ENCODE peak calls at places on chromosome 15, in nine cellular contexts. One of them, this sample, is unnamed.

GRCh38 chr15:84970832-84971231 is 10.8 kb upstream of the PDE8A start:
- DNase-seq in GM18507: no peak
- DNase-seq in stimulated activated CD8-positive, alpha-beta memory T cell treated with anti-CD3 and anti-CD28 coated beads, Interleukin-12 subunit alpha, Interleukin-12 subunit beta, amount 100 ng/mL, for 4 hours: no peak
- DNase-seq in activated T-cell treated with anti-CD3 and anti-CD28 coated beads for 1 hour: no peak
- DNase-seq in KBM-7: no peak
- DNase-seq in BE2C: no peak
- DNase-seq in nephron progenitor cell: no peak
- DNase-seq in NCI-H69: no peak
- DNase-seq in NCI-H774: no peak
- DNase-seq in this sample: no peak

GRCh38 chr15:29904731-29905417 is 82.6 kb upstream of the TJP1 start:
- DNase-seq in GM18507: no peak
- DNase-seq in stimulated activated CD8-positive, alpha-beta memory T cell treated with anti-CD3 and anti-CD28 coated beads, Interleukin-12 subunit alpha, Interleukin-12 subunit beta, amount 100 ng/mL, for 4 hours: no peak
- DNase-seq in activated T-cell treated with anti-CD3 and anti-CD28 coated beads for 1 hour: no peak
- DNase-seq in KBM-7: no peak
- DNase-seq in BE2C: no peak
- DNase-seq in nephron progenitor cell: no peak
- DNase-seq in NCI-H69: no peak
- DNase-seq in NCI-H774: no peak
- DNase-seq in this sample: no peak

GRCh38 chr15:43406192-43406591 is 35.3 kb downstream of the TUBGCP4 start:
- DNase-seq in GM18507: no peak
- DNase-seq in stimulated activated CD8-positive, alpha-beta memory T cell treated with anti-CD3 and anti-CD28 coated beads, Interleukin-12 subunit alpha, Interleukin-12 subunit beta, amount 100 ng/mL, for 4 hours: no peak
- DNase-seq in activated T-cell treated with anti-CD3 and anti-CD28 coated beads for 1 hour: no peak
- DNase-seq in KBM-7: no peak
- DNase-seq in BE2C: no peak
- DNase-seq in nephron progenitor cell: no peak
- DNase-seq in NCI-H69: no peak
- DNase-seq in NCI-H774: no peak
- DNase-seq in this sample: no peak

GRCh38 chr15:89399390-89400120 is 64.9 kb upstream of the POLG start:
- DNase-seq in GM18507: peak
- DNase-seq in stimulated activated CD8-positive, alpha-beta memory T cell treated with anti-CD3 and anti-CD28 coated beads, Interleukin-12 subunit alpha, Interleukin-12 subunit beta, amount 100 ng/mL, for 4 hours: no peak
- DNase-seq in activated T-cell treated with anti-CD3 and anti-CD28 coated beads for 1 hour: no peak
- DNase-seq in KBM-7: no peak
- DNase-seq in BE2C: peak
- DNase-seq in nephron progenitor cell: peak
- DNase-seq in NCI-H69: peak
- DNase-seq in NCI-H774: peak
- DNase-seq in this sample: no peak

GRCh38 chr15:100725121-100726069 is 123.0 kb downstream of the ASB7 start:
- DNase-seq in GM18507: no peak
- DNase-seq in stimulated activated CD8-positive, alpha-beta memory T cell treated with anti-CD3 and anti-CD28 coated beads, Interleukin-12 subunit alpha, Interleukin-12 subunit beta, amount 100 ng/mL, for 4 hours: no peak
- DNase-seq in activated T-cell treated with anti-CD3 and anti-CD28 coated beads for 1 hour: no peak
- DNase-seq in KBM-7: no peak
- DNase-seq in BE2C: no peak
- DNase-seq in nephron progenitor cell: no peak
- DNase-seq in NCI-H69: no peak
- DNase-seq in NCI-H774: no peak
- DNase-seq in this sample: peak

GRCh38 chr15:89400121-89400996 is 65.7 kb upstream of the POLG start:
- DNase-seq in GM18507: no peak
- DNase-seq in stimulated activated CD8-positive, alpha-beta memory T cell treated with anti-CD3 and anti-CD28 coated beads, Interleukin-12 subunit alpha, Interleukin-12 subunit beta, amount 100 ng/mL, for 4 hours: no peak
- DNase-seq in activated T-cell treated with anti-CD3 and anti-CD28 coated beads for 1 hour: no peak
- DNase-seq in KBM-7: no peak
- DNase-seq in BE2C: peak
- DNase-seq in nephron progenitor cell: peak
- DNase-seq in NCI-H69: peak
- DNase-seq in NCI-H774: peak
- DNase-seq in this sample: no peak

GRCh38 chr15:90306560-90306959 is 41.1 kb downstream of the NGRN start:
- DNase-seq in GM18507: peak
- DNase-seq in stimulated activated CD8-positive, alpha-beta memory T cell treated with anti-CD3 and anti-CD28 coated beads, Interleukin-12 subunit alpha, Interleukin-12 subunit beta, amount 100 ng/mL, for 4 hours: no peak
- DNase-seq in activated T-cell treated with anti-CD3 and anti-CD28 coated beads for 1 hour: no peak
- DNase-seq in KBM-7: no peak
- DNase-seq in BE2C: no peak
- DNase-seq in nephron progenitor cell: no peak
- DNase-seq in NCI-H69: no peak
- DNase-seq in NCI-H774: no peak
- DNase-seq in this sample: peak

GRCh38 chr15:47415539-47415971 is 301.8 kb upstream of the SEMA6D start:
- DNase-seq in GM18507: no peak
- DNase-seq in stimulated activated CD8-positive, alpha-beta memory T cell treated with anti-CD3 and anti-CD28 coated beads, Interleukin-12 subunit alpha, Interleukin-12 subunit beta, amount 100 ng/mL, for 4 hours: no peak
- DNase-seq in activated T-cell treated with anti-CD3 and anti-CD28 coated beads for 1 hour: no peak
- DNase-seq in KBM-7: no peak
- DNase-seq in BE2C: no peak
- DNase-seq in nephron progenitor cell: peak
- DNase-seq in NCI-H69: peak
- DNase-seq in NCI-H774: peak
- DNase-seq in this sample: no peak

GRCh38 chr15:69823223-69823907 is 274.4 kb downstream of the TLE3 start:
- DNase-seq in GM18507: no peak
- DNase-seq in stimulated activated CD8-positive, alpha-beta memory T cell treated with anti-CD3 and anti-CD28 coated beads, Interleukin-12 subunit alpha, Interleukin-12 subunit beta, amount 100 ng/mL, for 4 hours: no peak
- DNase-seq in activated T-cell treated with anti-CD3 and anti-CD28 coated beads for 1 hour: no peak
- DNase-seq in KBM-7: no peak
- DNase-seq in BE2C: peak
- DNase-seq in nephron progenitor cell: no peak
- DNase-seq in NCI-H69: peak
- DNase-seq in NCI-H774: no peak
- DNase-seq in this sample: no peak

GRCh38 chr15:33309602-33310276 is 1.0 kb upstream of the RYR3 start:
- DNase-seq in GM18507: peak
- DNase-seq in stimulated activated CD8-positive, alpha-beta memory T cell treated with anti-CD3 and anti-CD28 coated beads, Interleukin-12 subunit alpha, Interleukin-12 subunit beta, amount 100 ng/mL, for 4 hours: no peak
- DNase-seq in activated T-cell treated with anti-CD3 and anti-CD28 coated beads for 1 hour: no peak
- DNase-seq in KBM-7: peak
- DNase-seq in BE2C: peak
- DNase-seq in nephron progenitor cell: peak
- DNase-seq in NCI-H69: peak
- DNase-seq in NCI-H774: peak
- DNase-seq in this sample: no peak

GRCh38 chr15:75058127-75058905 is 34.9 kb downstream of the PPCDC start:
- DNase-seq in GM18507: no peak
- DNase-seq in stimulated activated CD8-positive, alpha-beta memory T cell treated with anti-CD3 and anti-CD28 coated beads, Interleukin-12 subunit alpha, Interleukin-12 subunit beta, amount 100 ng/mL, for 4 hours: no peak
- DNase-seq in activated T-cell treated with anti-CD3 and anti-CD28 coated beads for 1 hour: no peak
- DNase-seq in KBM-7: peak
- DNase-seq in BE2C: no peak
- DNase-seq in nephron progenitor cell: no peak
- DNase-seq in NCI-H69: no peak
- DNase-seq in NCI-H774: no peak
- DNase-seq in this sample: no peak

GRCh38 chr15:28977377-28978010 is 91.7 kb downstream of the APBA2 start:
- DNase-seq in GM18507: no peak
- DNase-seq in stimulated activated CD8-positive, alpha-beta memory T cell treated with anti-CD3 and anti-CD28 coated beads, Interleukin-12 subunit alpha, Interleukin-12 subunit beta, amount 100 ng/mL, for 4 hours: no peak
- DNase-seq in activated T-cell treated with anti-CD3 and anti-CD28 coated beads for 1 hour: no peak
- DNase-seq in KBM-7: no peak
- DNase-seq in BE2C: peak
- DNase-seq in nephron progenitor cell: no peak
- DNase-seq in NCI-H69: peak
- DNase-seq in NCI-H774: no peak
- DNase-seq in this sample: no peak

GRCh38 chr15:80072285-80072684 is 12.8 kb downstream of the ZFAND6 start:
- DNase-seq in GM18507: peak
- DNase-seq in stimulated activated CD8-positive, alpha-beta memory T cell treated with anti-CD3 and anti-CD28 coated beads, Interleukin-12 subunit alpha, Interleukin-12 subunit beta, amount 100 ng/mL, for 4 hours: no peak
- DNase-seq in activated T-cell treated with anti-CD3 and anti-CD28 coated beads for 1 hour: no peak
- DNase-seq in KBM-7: peak
- DNase-seq in BE2C: peak
- DNase-seq in nephron progenitor cell: peak
- DNase-seq in NCI-H69: peak
- DNase-seq in NCI-H774: peak
- DNase-seq in this sample: no peak

GRCh38 chr15:59115047-59115446 is 10.1 kb downstream of the CCNB2 start:
- DNase-seq in GM18507: no peak
- DNase-seq in stimulated activated CD8-positive, alpha-beta memory T cell treated with anti-CD3 and anti-CD28 coated beads, Interleukin-12 subunit alpha, Interleukin-12 subunit beta, amount 100 ng/mL, for 4 hours: no peak
- DNase-seq in activated T-cell treated with anti-CD3 and anti-CD28 coated beads for 1 hour: no peak
- DNase-seq in KBM-7: no peak
- DNase-seq in BE2C: no peak
- DNase-seq in nephron progenitor cell: no peak
- DNase-seq in NCI-H69: no peak
- DNase-seq in NCI-H774: no peak
- DNase-seq in this sample: no peak

GRCh38 chr15:101107101-101107500 is 144.7 kb downstream of the CHSY1 start:
- DNase-seq in GM18507: no peak
- DNase-seq in stimulated activated CD8-positive, alpha-beta memory T cell treated with anti-CD3 and anti-CD28 coated beads, Interleukin-12 subunit alpha, Interleukin-12 subunit beta, amount 100 ng/mL, for 4 hours: no peak
- DNase-seq in activated T-cell treated with anti-CD3 and anti-CD28 coated beads for 1 hour: no peak
- DNase-seq in KBM-7: no peak
- DNase-seq in BE2C: no peak
- DNase-seq in nephron progenitor cell: no peak
- DNase-seq in NCI-H69: no peak
- DNase-seq in NCI-H774: no peak
- DNase-seq in this sample: no peak

GRCh38 chr15:59372352-59373211 is at the start of gene MYO1E:
- DNase-seq in GM18507: peak
- DNase-seq in stimulated activated CD8-positive, alpha-beta memory T cell treated with anti-CD3 and anti-CD28 coated beads, Interleukin-12 subunit alpha, Interleukin-12 subunit beta, amount 100 ng/mL, for 4 hours: peak
- DNase-seq in activated T-cell treated with anti-CD3 and anti-CD28 coated beads for 1 hour: no peak
- DNase-seq in KBM-7: peak
- DNase-seq in BE2C: peak
- DNase-seq in nephron progenitor cell: peak
- DNase-seq in NCI-H69: peak
- DNase-seq in NCI-H774: peak
- DNase-seq in this sample: peak

GRCh38 chr15:35309886-35310285 is 224.8 kb upstream of the NANOGP8 start:
- DNase-seq in GM18507: no peak
- DNase-seq in stimulated activated CD8-positive, alpha-beta memory T cell treated with anti-CD3 and anti-CD28 coated beads, Interleukin-12 subunit alpha, Interleukin-12 subunit beta, amount 100 ng/mL, for 4 hours: no peak
- DNase-seq in activated T-cell treated with anti-CD3 and anti-CD28 coated beads for 1 hour: no peak
- DNase-seq in KBM-7: no peak
- DNase-seq in BE2C: no peak
- DNase-seq in nephron progenitor cell: no peak
- DNase-seq in NCI-H69: no peak
- DNase-seq in NCI-H774: no peak
- DNase-seq in this sample: no peak